ENCODE peak calls at places on chromosome 20, in seven cellular contexts. U is CD8-positive, alpha-beta T cell; T is fibroblast of the aortic adventitia; P is stomach; Z is lower lobe of right lung; V is Peyer's patch; K is Karpas-422. M is an unnamed sample.
A peak's percentile ranks its signal among the peaks of the same experiment; 100 is the strongest.

GRCh38 chr20:63321148-63321831 is 28.3 kb downstream of the COL20A1 start:
- DNase-seq in U (no peak), T (peak; percentile 20), P (no peak), Z (peak; percentile 48), V (no peak), K (no peak), M (peak; percentile 70)

GRCh38 chr20:22866757-22867425 is 168.2 kb upstream of the SSTR4 start:
- DNase-seq in U (no peak), T (peak; percentile 4), P (no peak), Z (no peak), V (no peak), K (no peak), M (peak; percentile 8)

GRCh38 chr20:4344660-4345059 is 329.3 kb upstream of the RNF24 start:
- DNase-seq in U (no peak), T (no peak), P (no peak), Z (no peak), V (no peak), K (no peak), M (peak; percentile 13)

GRCh38 chr20:49595811-49596545 is 28.0 kb upstream of the PTGIS start:
- DNase-seq in U (no peak), T (peak; percentile 74), P (no peak), Z (no peak), V (peak; percentile 54), K (peak; percentile 31), M (peak; percentile 92)

GRCh38 chr20:31822421-31823330 is 3.5 kb downstream of the MYLK2 start:
- DNase-seq in U (peak; percentile 88), T (peak; percentile 72), P (peak; percentile 76), Z (peak; percentile 85), V (peak; percentile 82), K (peak; percentile 84), M (peak; percentile 42)

GRCh38 chr20:21505810-21506530 is 7.9 kb downstream of the NKX2-2 start:
- DNase-seq in U (peak; percentile 76), T (peak; percentile 47), P (peak; percentile 53), Z (peak; percentile 66), V (peak; percentile 53), K (no peak), M (peak; percentile 51)

GRCh38 chr20:37383229-37383989 is 37.5 kb downstream of the SRC start:
- DNase-seq in U (no peak), T (peak; percentile 38), P (peak; percentile 48), Z (no peak), V (no peak), K (peak; percentile 76), M (no peak)

GRCh38 chr20:37543828-37544227 is 16.2 kb upstream of the BLCAP start:
- DNase-seq in U (no peak), T (peak; percentile 60), P (no peak), Z (no peak), V (peak; percentile 29), K (peak; percentile 66), M (peak; percentile 74)

GRCh38 chr20:8305449-8305978 is 173.4 kb downstream of the PLCB1 start:
- DNase-seq in U (peak; percentile 79), T (peak; percentile 20), P (peak; percentile 71), Z (peak; percentile 61), V (peak; percentile 82), K (peak; percentile 87), M (no peak)

GRCh38 chr20:29085625-29086024 is 2171.8 kb upstream of the DEFB115 start:
- DNase-seq in U (no peak), T (no peak), P (no peak), Z (no peak), V (no peak), K (no peak), M (no peak)

GRCh38 chr20:13995841-13996240 is 525 bp downstream of the MACROD2 start:
- DNase-seq in U (no peak), T (no peak), P (peak; percentile 70), Z (peak; percentile 74), V (peak; percentile 61), K (no peak), M (peak; percentile 43)

GRCh38 chr20:58511364-58511763 is 3.8 kb downstream of the APCDD1L start:
- DNase-seq in U (no peak), T (peak; percentile 81), P (no peak), Z (no peak), V (no peak), K (no peak), M (peak; percentile 67)

GRCh38 chr20:891121-892080 is 24.7 kb downstream of the ANGPT4 start:
- DNase-seq in U (no peak), T (no peak), P (no peak), Z (no peak), V (no peak), K (peak; percentile 45), M (no peak)

GRCh38 chr20:56841346-56841908 is 212.3 kb downstream of the TFAP2C start:
- DNase-seq in U (no peak), T (no peak), P (no peak), Z (no peak), V (no peak), K (no peak), M (no peak)

GRCh38 chr20:21719592-21720214 is 14.2 kb downstream of the PAX1 start:
- DNase-seq in U (no peak), T (peak; percentile 78), P (peak; percentile 51), Z (no peak), V (peak; percentile 69), K (peak; percentile 88), M (peak; percentile 58)

GRCh38 chr20:53331151-53331973 is 262.3 kb downstream of the ZNF217 start:
- DNase-seq in U (no peak), T (peak; percentile 11), P (no peak), Z (no peak), V (no peak), K (no peak), M (no peak)

GRCh38 chr20:22213271-22213670 is 371.1 kb downstream of the FOXA2 start:
- DNase-seq in U (no peak), T (no peak), P (no peak), Z (no peak), V (no peak), K (no peak), M (no peak)

GRCh38 chr20:38873050-38873581 is 53.1 kb upstream of the FAM83D start:
- DNase-seq in U (peak; percentile 81), T (no peak), P (no peak), Z (no peak), V (peak; percentile 89), K (no peak), M (no peak)

GRCh38 chr20:23629017-23629541 is 8.7 kb downstream of the CST3 start:
- DNase-seq in U (no peak), T (peak; percentile 92), P (peak; percentile 70), Z (no peak), V (peak; percentile 88), K (no peak), M (peak; percentile 77)

GRCh38 chr20:4471221-4471620 is 250.5 kb upstream of the PRND start:
- DNase-seq in U (no peak), T (peak; percentile 15), P (no peak), Z (no peak), V (no peak), K (no peak), M (peak; percentile 52)

GRCh38 chr20:53608456-53609413 is 15.1 kb upstream of the ZNF217 start:
- DNase-seq in U (peak; percentile 60), T (no peak), P (peak; percentile 29), Z (no peak), V (peak; percentile 65), K (no peak), M (no peak)

GRCh38 chr20:13101701-13102100 is 92.9 kb downstream of the SPTLC3 start:
- DNase-seq in U (no peak), T (peak; percentile 24), P (no peak), Z (no peak), V (no peak), K (no peak), M (peak; percentile 58)

GRCh38 chr20:54526801-54527200 is 51.4 kb downstream of the DOK5 start:
- DNase-seq in U (no peak), T (peak; percentile 76), P (no peak), Z (no peak), V (no peak), K (no peak), M (no peak)

GRCh38 chr20:31590717-31591225 is 14.3 kb upstream of the ID1 start:
- DNase-seq in U (no peak), T (no peak), P (no peak), Z (no peak), V (no peak), K (no peak), M (no peak)

GRCh38 chr20:50191566-50192363 is 1.1 kb downstream of the CEBPB start:
- DNase-seq in U (peak; percentile 84), T (peak; percentile 44), P (peak; percentile 47), Z (peak; percentile 78), V (peak; percentile 73), K (peak; percentile 86), M (no peak)

GRCh38 chr20:431012-431904 is 23.2 kb downstream of the RBCK1 start:
- DNase-seq in U (no peak), T (peak; percentile 60), P (peak; percentile 77), Z (no peak), V (peak; percentile 76), K (peak; percentile 68), M (peak; percentile 88)

GRCh38 chr20:227439-228105 is 514 bp downstream of the DEFB129 start:
- DNase-seq in U (no peak), T (no peak), P (no peak), Z (no peak), V (no peak), K (no peak), M (no peak)

GRCh38 chr20:22557403-22558276 is 26.7 kb downstream of the FOXA2 start:
- DNase-seq in U (no peak), T (no peak), P (no peak), Z (no peak), V (no peak), K (no peak), M (no peak)

GRCh38 chr20:8372819-8373218 is 240.8 kb downstream of the PLCB1 start:
- DNase-seq in U (no peak), T (no peak), P (no peak), Z (no peak), V (no peak), K (no peak), M (no peak)

GRCh38 chr20:17895641-17896246 is 72.8 kb downstream of the SNX5 start:
- DNase-seq in U (no peak), T (peak; percentile 60), P (no peak), Z (peak; percentile 82), V (peak; percentile 70), K (no peak), M (no peak)
- H3K4me3 ChIP-seq in U (no peak overlapping the region), T (peak overlapping the region; percentile 50), P (peak overlapping the region; percentile 37), Z (peak overlapping the region; percentile 49), V (peak overlapping the region; percentile 11), K (no peak overlapping the region), M (peak overlapping the region; percentile 46)

GRCh38 chr20:33576432-33576883 is 85.7 kb upstream of the C20orf144 start:
- DNase-seq in U (no peak), T (peak; percentile 37), P (peak; percentile 36), Z (no peak), V (no peak), K (peak; percentile 64), M (peak; percentile 18)
- H3K4me3 ChIP-seq in U (no peak overlapping the region), T (no peak overlapping the region), P (no peak overlapping the region), Z (no peak overlapping the region), V (no peak overlapping the region), K (peak overlapping the region; percentile 8), M (no peak overlapping the region)

GRCh38 chr20:59603727-59604608 is at the start of gene PHACTR3:
- DNase-seq in U (no peak), T (no peak), P (no peak), Z (no peak), V (no peak), K (no peak), M (no peak)
- H3K4me3 ChIP-seq in U (no peak within 1 kb of the TSS), T (no peak within 1 kb of the TSS), P (peak within 1 kb of the TSS; percentile 31), Z (peak within 1 kb of the TSS; percentile 11), V (no peak within 1 kb of the TSS), K (no peak within 1 kb of the TSS), M (no peak within 1 kb of the TSS)

GRCh38 chr20:62209850-62210495 is 10.1 kb downstream of the HRH3 start:
- DNase-seq in U (no peak), T (no peak), P (no peak), Z (peak; percentile 16), V (no peak), K (no peak), M (no peak)
- H3K4me3 ChIP-seq in U (no peak overlapping the region), T (no peak overlapping the region), P (no peak overlapping the region), Z (no peak overlapping the region), V (no peak overlapping the region), K (no peak overlapping the region), M (no peak overlapping the region)

GRCh38 chr20:45311589-45312211 is 3.6 kb upstream of the MATN4 start:
- DNase-seq in U (peak; percentile 69), T (peak; percentile 40), P (peak; percentile 72), Z (peak; percentile 83), V (peak; percentile 81), K (peak; percentile 84), M (peak; percentile 34)
- H3K4me3 ChIP-seq in U (no peak overlapping the region), T (no peak overlapping the region), P (no peak overlapping the region), Z (no peak overlapping the region), V (no peak overlapping the region), K (no peak overlapping the region), M (no peak overlapping the region)

M was measured in foreskin fibroblast.